ENCODE peak calls at places on chromosomes 13 and 19, in four cellular contexts. I is HT-29, F is Caco-2, R is D341Med. C is an unnamed sample.

GRCh38 chr13:35144496-35144895 is 202.4 kb downstream of the NBEA start:
- DNase-seq in R (no peak), I (no peak), F (no peak), C (no peak)

GRCh38 chr19:5339950-5340636 is 519 bp downstream of the PTPRS start:
- DNase-seq in F (no peak), I (no peak), R (peak), C (no peak)

GRCh38 chr19:28495046-28495445 is 717.9 kb downstream of the UQCRFS1 start:
- DNase-seq in F (no peak), R (no peak), I (no peak), C (no peak)

GRCh38 chr19:17079710-17080440 is 4.3 kb downstream of the MYO9B start:
- DNase-seq in F (no peak), R (no peak), I (peak), C (peak)

GRCh38 chr13:112959701-112960542 is 9.1 kb upstream of the MCF2L start:
- DNase-seq in F (peak), R (no peak), I (no peak), C (no peak)

GRCh38 chr19:38274734-38275133 is 10.4 kb downstream of the SPINT2 start:
- DNase-seq in I (no peak), R (no peak), F (no peak), C (no peak)

GRCh38 chr13:25927966-25928365 is 123.8 kb downstream of the SHISA2 start:
- DNase-seq in I (no peak), R (no peak), F (no peak), C (no peak)

GRCh38 chr13:34748561-34748960 is 193.5 kb upstream of the NBEA start:
- DNase-seq in I (no peak), F (no peak), R (no peak), C (no peak)

GRCh38 chr19:30498707-30499106 is 126.5 kb downstream of the ZNF536 start:
- DNase-seq in R (no peak), I (no peak), F (no peak), C (no peak)

GRCh38 chr19:48969276-48970138 is 4.4 kb downstream of the FTL start:
- DNase-seq in I (no peak), R (no peak), F (peak), C (no peak)

GRCh38 chr19:12202250-12202649 is 39.4 kb downstream of the ZNF136 start:
- DNase-seq in F (peak), R (peak), I (peak), C (peak)

GRCh38 chr13:91381371-91381770 is 17.1 kb upstream of the GPC5 start:
- DNase-seq in I (peak), R (no peak), F (no peak), C (no peak)

GRCh38 chr19:14337510-14337909 is 43.7 kb upstream of the ADGRE5 start:
- DNase-seq in F (no peak), I (peak), R (peak), C (no peak)

GRCh38 chr13:40079721-40080120 is 424.3 kb downstream of the COG6 start:
- DNase-seq in I (no peak), F (no peak), R (no peak), C (no peak)

GRCh38 chr13:30119476-30119875 is 187.9 kb downstream of the KATNAL1 start:
- DNase-seq in F (no peak), R (no peak), I (no peak), C (no peak)

GRCh38 chr13:62931901-62932883 is 1516.5 kb upstream of the PCDH20 start:
- DNase-seq in F (no peak), R (no peak), I (no peak), C (no peak)

GRCh38 chr19:41785653-41786052 is 10.7 kb upstream of the CEACAM3 start:
- DNase-seq in R (peak), I (peak), F (peak), C (peak)

GRCh38 chr19:28136796-28137195 is 1076.2 kb downstream of the UQCRFS1 start:
- DNase-seq in R (no peak), F (no peak), I (no peak), C (no peak)

GRCh38 chr19:4559569-4559968 is at the start of gene SEMA6B:
- DNase-seq in R (no peak), F (no peak), I (no peak), C (no peak)

GRCh38 chr19:18650048-18650435 is 13.2 kb downstream of the KLHL26 start:
- DNase-seq in R (no peak), F (no peak), I (no peak), C (no peak)

GRCh38 chr13:113093580-113094409 is 11.8 kb upstream of the F7 start:
- DNase-seq in F (no peak), R (no peak), I (no peak), C (no peak)

C was measured in PC-9.